ENCODE peak calls at places on chromosomes 3 and 15, in five cellular contexts. N is IMR-90, Q is H1, Z is neuronal stem cell, P is trophoblast cell. A is an unnamed sample.

GRCh38 chr15:42134617-42135243 is 21.7 kb downstream of the PLA2G4F start:
- DNase-seq in Q (no peak), Z (no peak), P (no peak), N (no peak), A (no peak)

GRCh38 chr15:20358066-20358780 is 183.4 kb downstream of the GOLGA6L6 start:
- DNase-seq in P (no peak), N (no peak), Z (no peak), Q (no peak), A (no peak)

GRCh38 chr3:159824341-159824740 is 164.3 kb upstream of the IL12A start:
- DNase-seq in Q (no peak), Z (no peak), N (peak; percentile 90), P (peak; percentile 87), A (peak; percentile 83)

GRCh38 chr3:172608575-172608974 is 85.3 kb upstream of the TNFSF10 start:
- DNase-seq in Z (no peak), P (no peak), N (no peak), Q (no peak), A (no peak)

GRCh38 chr3:57986261-57986660 is 22.0 kb upstream of the FLNB start:
- DNase-seq in P (no peak), Z (no peak), Q (no peak), N (no peak), A (no peak)

GRCh38 chr3:118970819-118971218 is 63.8 kb downstream of the IGSF11 start:
- DNase-seq in Z (no peak), Q (no peak), N (no peak), P (no peak), A (no peak)

GRCh38 chr3:107757140-107757539 is 234.4 kb downstream of the BBX start:
- DNase-seq in Z (no peak), P (no peak), N (no peak), Q (no peak), A (no peak)

GRCh38 chr3:174382876-174383275 is 476.3 kb upstream of the NAALADL2 start:
- DNase-seq in N (no peak), Z (no peak), P (no peak), Q (no peak), A (no peak)

GRCh38 chr3:127909646-127910045 is 5.4 kb upstream of the KBTBD12 start:
- DNase-seq in N (no peak), Q (no peak), Z (no peak), P (no peak), A (no peak)

GRCh38 chr3:69451594-69451993 is 65.7 kb upstream of the FRMD4B start:
- DNase-seq in N (no peak), P (no peak), Z (no peak), Q (no peak), A (no peak)

GRCh38 chr15:42737529-42738328 is 801 bp upstream of the CDAN1 start:
- DNase-seq in Z (no peak), Q (no peak), P (peak; percentile 49), N (peak; percentile 4), A (no peak)

GRCh38 chr3:186976802-186977201 is 46.5 kb downstream of the ST6GAL1 start:
- DNase-seq in N (no peak), Q (no peak), P (no peak), Z (no peak), A (no peak)

GRCh38 chr15:97563516-97563915 is 397.0 kb upstream of the ARRDC4 start:
- DNase-seq in Z (no peak), N (no peak), P (peak; percentile 51), Q (no peak), A (no peak)

GRCh38 chr3:36700537-36701248 is 63.7 kb downstream of the DCLK3 start:
- DNase-seq in P (peak; percentile 42), N (peak; percentile 85), Q (peak; percentile 31), Z (peak; percentile 54), A (peak; percentile 71)

GRCh38 chr3:36707623-36708409 is 56.5 kb downstream of the DCLK3 start:
- DNase-seq in P (no peak), Q (no peak), Z (no peak), N (peak; percentile 65), A (peak; percentile 41)

GRCh38 chr15:77819841-77820728 is 187.4 kb upstream of the LINGO1 start:
- DNase-seq in P (no peak), N (no peak), Z (no peak), Q (no peak), A (peak; percentile 14)

GRCh38 chr3:12987602-12988001 is 85.6 kb downstream of the IQSEC1 start:
- DNase-seq in Z (no peak), P (no peak), N (no peak), Q (no peak), A (no peak)

GRCh38 chr15:75554717-75555116 is 24.4 kb downstream of the PTPN9 start:
- DNase-seq in P (no peak), Q (no peak), N (peak; percentile 88), Z (no peak), A (no peak)

GRCh38 chr3:31105438-31106077 is 211.1 kb upstream of the GADL1 start:
- DNase-seq in N (peak; percentile 95), Z (no peak), Q (no peak), P (no peak), A (peak; percentile 85)

GRCh38 chr3:21417991-21418390 is 333.0 kb downstream of the ZNF385D start:
- DNase-seq in Q (no peak), P (no peak), Z (no peak), N (no peak), A (no peak)

GRCh38 chr15:88482263-88482662 is 14.8 kb downstream of the MRPS11 start:
- DNase-seq in Q (no peak), N (no peak), Z (no peak), P (no peak), A (no peak)

GRCh38 chr3:65561617-65562016 is 477.1 kb downstream of the MAGI1 start:
- DNase-seq in N (no peak), P (no peak), Q (no peak), Z (no peak), A (no peak)

GRCh38 chr15:70258369-70259029 is 160.8 kb upstream of the TLE3 start:
- DNase-seq in P (no peak), N (no peak), Q (no peak), Z (no peak), A (no peak)

GRCh38 chr3:514206-514605 is 317.6 kb downstream of the CHL1 start:
- DNase-seq in Z (no peak), Q (no peak), N (no peak), P (no peak), A (no peak)

GRCh38 chr3:160140756-160141155 is 84.5 kb upstream of the C3orf80 start:
- DNase-seq in N (no peak), Q (no peak), Z (no peak), P (no peak), A (no peak)

DNA sequence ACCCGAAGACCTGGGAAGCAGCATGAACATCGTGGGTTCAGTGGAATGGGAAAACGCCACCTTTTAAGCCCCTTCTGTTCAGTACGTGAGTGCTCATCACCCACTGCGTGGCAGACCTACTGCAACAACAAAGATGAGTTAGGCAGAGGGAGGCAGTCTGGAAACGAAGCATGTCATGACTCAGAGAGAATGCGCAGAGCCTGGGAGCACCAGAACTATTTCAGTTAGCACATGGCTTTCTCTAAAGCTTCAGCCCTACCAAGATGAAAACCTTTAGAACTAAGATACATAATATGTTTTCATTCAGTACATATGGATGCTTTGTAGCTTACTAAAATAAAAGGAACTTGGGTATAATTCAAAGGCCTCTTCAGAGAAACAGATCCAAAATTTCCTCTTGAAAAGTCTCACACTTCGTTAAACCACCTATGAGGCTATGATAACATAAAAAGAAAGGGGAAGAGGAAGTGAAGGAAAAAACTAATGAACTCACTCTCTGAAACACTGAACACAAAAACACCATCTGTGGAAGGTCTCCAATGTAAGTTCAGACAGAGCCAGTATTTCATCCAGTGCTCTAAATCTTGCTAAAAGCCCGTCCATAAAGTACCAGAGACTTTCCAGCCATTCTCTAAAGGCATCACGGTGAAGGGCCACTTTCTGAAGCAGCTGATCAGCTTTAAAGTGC is 140.1 kb downstream of the OCA2 start:
- DNase-seq in Q (no peak), P (no peak), N (no peak), Z (no peak), A (no peak)
- H3K4me2 ChIP-seq in Q (no peak overlapping the region), P (no peak overlapping the region), N (no peak overlapping the region), Z (no peak overlapping the region), A (no peak overlapping the region)

GRCh38 chr3:41202075-41202833 is 2.9 kb downstream of the CTNNB1 start:
- DNase-seq in Z (no peak), P (peak; percentile 6), N (no peak), Q (no peak), A (peak; percentile 43)

GRCh38 chr3:41198526-41198925 is 779 bp upstream of the CTNNB1 start:
- DNase-seq in P (no peak), Z (peak; percentile 43), N (no peak), Q (no peak), A (no peak)

GRCh38 chr3:41198950-41199865 is at the start of gene CTNNB1:
- DNase-seq in Q (peak; percentile 70), Z (peak; percentile 96), N (peak; percentile 95), P (peak; percentile 86), A (peak; percentile 95)

GRCh38 chr3:41199866-41200668 is 762 bp downstream of the CTNNB1 start:
- DNase-seq in N (no peak), P (peak; percentile 38), Z (no peak), Q (no peak), A (peak; percentile 56)

GRCh38 chr3:41200669-41201021 is 1.3 kb downstream of the CTNNB1 start:
- DNase-seq in Z (peak; percentile 54), Q (no peak), P (peak; percentile 14), N (peak; percentile 51), A (peak; percentile 78)
- H3K9ac ChIP-seq in Z (no peak overlapping the region), Q (peak overlapping the region; percentile 64), P (peak overlapping the region; percentile 62), N (peak overlapping the region; percentile 97), A (peak overlapping the region; percentile 89)

DNA sequence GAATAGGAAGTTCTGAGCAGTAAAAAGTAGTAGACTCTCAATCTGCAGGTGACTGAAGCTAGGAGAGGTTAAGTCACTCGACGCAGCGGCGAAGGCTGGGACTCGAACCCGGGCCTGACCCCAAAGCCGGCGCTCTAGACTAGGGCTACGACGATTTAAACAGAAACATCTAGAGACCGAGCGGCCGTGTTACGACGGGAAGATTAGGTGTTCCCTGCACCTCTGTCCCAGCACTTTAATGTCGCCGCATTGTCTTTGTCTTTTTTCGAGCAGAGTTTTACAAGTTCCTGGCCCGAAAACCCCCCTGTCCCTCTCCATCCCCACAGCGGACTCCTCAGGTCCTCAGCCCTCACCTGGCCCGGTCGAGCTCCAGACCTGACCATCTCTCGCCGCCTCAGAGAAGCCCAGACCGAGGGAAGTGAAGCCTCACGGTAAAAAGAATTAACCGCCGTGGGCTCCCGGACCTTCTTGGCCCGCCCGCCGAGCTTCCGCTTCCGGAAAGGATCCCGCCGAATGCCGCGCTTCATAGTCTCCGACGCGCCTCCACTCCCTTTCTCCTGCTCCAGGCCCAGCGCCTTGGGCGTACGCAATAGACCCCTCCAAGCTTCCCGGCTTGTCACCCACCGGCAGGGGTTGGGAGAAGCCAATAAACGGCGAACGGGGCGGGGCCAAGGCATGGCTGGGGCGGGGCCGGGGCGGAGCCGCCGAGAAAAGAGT is at the start of gene CCDC14:
- DNase-seq in Z (peak; percentile 95), P (peak; percentile 96), Q (peak; percentile 91), N (peak; percentile 96), A (peak; percentile 98)
- H2BK120ac ChIP-seq in Z (no peak within 1 kb of the TSS), P (peak within 1 kb of the TSS; percentile 85), Q (no peak within 1 kb of the TSS), N (peak within 1 kb of the TSS; percentile 81), A (peak within 1 kb of the TSS; percentile 8)

DNA sequence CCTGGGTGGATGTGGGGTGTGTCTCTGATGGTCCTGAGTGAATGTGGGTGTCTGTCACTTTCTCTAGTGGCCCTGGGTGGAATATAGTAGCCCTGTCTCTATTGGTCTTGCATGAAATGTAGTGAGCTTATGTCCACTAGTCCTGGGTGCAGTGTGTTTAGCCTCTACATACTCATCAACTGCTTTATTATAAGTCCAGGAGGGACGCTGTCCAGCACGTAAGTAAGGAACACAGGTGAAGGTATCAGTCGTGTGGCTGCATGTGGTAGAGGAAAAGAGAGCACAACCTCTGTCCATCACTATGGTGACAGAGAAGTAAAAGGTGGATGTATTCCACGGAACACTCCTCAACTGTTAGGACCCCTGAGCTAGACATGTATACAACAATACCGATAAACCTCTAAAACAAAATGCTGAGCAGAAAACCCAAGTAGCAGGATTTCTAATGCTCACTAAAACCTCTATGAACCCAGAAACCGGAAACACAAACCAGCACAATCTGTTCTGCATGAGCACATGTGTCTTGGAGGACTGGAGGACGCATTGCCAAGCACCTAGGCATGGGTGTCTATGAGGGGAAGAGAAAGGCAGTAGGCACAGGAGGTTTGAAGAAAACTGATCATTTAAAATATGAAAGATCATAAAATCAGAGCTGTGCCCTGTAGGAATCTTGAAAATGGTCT is 11.0 kb downstream of the LTF start:
- DNase-seq in Z (no peak), Q (no peak), N (no peak), P (no peak), A (no peak)
- H3K4me2 ChIP-seq in Z (no peak overlapping the region), Q (no peak overlapping the region), N (no peak overlapping the region), P (no peak overlapping the region), A (no peak overlapping the region)

A was measured in mesenchymal stem cell.